ENCODE peak calls at places on chromosome 11, in seven cellular contexts. F is mesendoderm, L is neuronal stem cell, B is IMR-90, K is mesenchymal stem cell, Q is H9, H is H1. A is an unnamed sample.

GRCh38 chr11:78192911-78193341 is 4.2 kb downstream of the USP35 start:
- DNase-seq in F (no peak), Q (no peak), L (no peak), B (no peak), H (no peak), K (no peak), A (no peak)

GRCh38 chr11:111918390-111919256 is at the start of gene C11orf52:
- DNase-seq in Q (peak; percentile 94), F (peak; percentile 93), B (peak; percentile 57), L (no peak), K (peak; percentile 31), H (peak; percentile 69), A (peak; percentile 96)

GRCh38 chr11:68839953-68840641 is 1.6 kb downstream of the CPT1A start:
- DNase-seq in F (peak; percentile 54), K (peak; percentile 66), H (no peak), L (no peak), Q (peak; percentile 62), B (peak; percentile 20), A (peak; percentile 36)

GRCh38 chr11:74702383-74703007 is 28.7 kb downstream of the CHRDL2 start:
- DNase-seq in Q (peak; percentile 80), F (peak; percentile 88), L (peak; percentile 79), H (peak; percentile 81), B (peak; percentile 76), K (peak; percentile 74), A (peak; percentile 83)

GRCh38 chr11:45264839-45265515 is 21.2 kb downstream of the SYT13 start:
- DNase-seq in K (peak; percentile 73), L (no peak), Q (no peak), H (no peak), F (no peak), B (peak; percentile 87), A (peak; percentile 71)

GRCh38 chr11:130478881-130479280 is 30.4 kb downstream of the ADAMTS15 start:
- DNase-seq in L (no peak), Q (no peak), H (peak; percentile 45), B (peak; percentile 34), K (peak; percentile 74), F (peak; percentile 43), A (peak; percentile 15)

GRCh38 chr11:113664069-113664980 is 41.8 kb downstream of the TMPRSS5 start:
- DNase-seq in K (no peak), L (no peak), F (peak; percentile 57), B (peak; percentile 58), H (no peak), Q (no peak), A (no peak)

GRCh38 chr11:65378208-65378927 is 4.1 kb downstream of the SLC25A45 start:
- DNase-seq in Q (no peak), K (no peak), H (no peak), L (no peak), B (no peak), F (no peak), A (no peak)

GRCh38 chr11:62149986-62150886 is 26.4 kb downstream of the INCENP start:
- DNase-seq in K (no peak), B (no peak), H (no peak), F (no peak), L (no peak), Q (peak; percentile 10), A (no peak)

GRCh38 chr11:119594639-119595249 is 134.3 kb downstream of the NECTIN1 start:
- DNase-seq in F (no peak), H (no peak), Q (no peak), K (peak; percentile 78), B (peak; percentile 87), L (no peak), A (no peak)

GRCh38 chr11:15091175-15091574 is 17.8 kb downstream of the CALCB start:
- DNase-seq in K (no peak), Q (no peak), F (peak; percentile 11), H (no peak), B (no peak), L (no peak), A (no peak)

GRCh38 chr11:106021181-106021966 is 666 bp downstream of the MSANTD4 start:
- DNase-seq in L (no peak), B (peak; percentile 56), K (peak; percentile 70), H (no peak), Q (no peak), F (no peak), A (no peak)

GRCh38 chr11:106389096-106389495 is 311.6 kb downstream of the AASDHPPT start:
- DNase-seq in B (peak; percentile 75), Q (no peak), K (peak; percentile 67), H (no peak), L (no peak), F (no peak), A (peak; percentile 71)

GRCh38 chr11:23903044-23903704 is 593.7 kb upstream of the LUZP2 start:
- DNase-seq in Q (no peak), L (no peak), K (peak; percentile 78), B (peak; percentile 95), H (no peak), F (no peak), A (peak; percentile 32)

GRCh38 chr11:113373306-113373705 is 14.3 kb upstream of the ANKK1 start:
- DNase-seq in L (no peak), F (no peak), Q (no peak), K (peak; percentile 41), H (no peak), B (peak; percentile 64), A (peak; percentile 13)

GRCh38 chr11:60769273-60769672 is 12.6 kb downstream of the MS4A15 start:
- DNase-seq in F (peak; percentile 7), K (no peak), B (no peak), H (no peak), L (no peak), Q (no peak), A (peak; percentile 27)

GRCh38 chr11:121656333-121657090 is 203.7 kb upstream of the SORL1-AS1 start:
- DNase-seq in L (no peak), H (peak; percentile 47), Q (no peak), F (no peak), B (no peak), K (no peak), A (no peak)
- H2BK5ac ChIP-seq in L (peak overlapping the region; percentile 8), H (peak overlapping the region; percentile 12), Q (no peak overlapping the region), F (no peak overlapping the region), B (peak overlapping the region; percentile 90), K (no peak overlapping the region), A (peak overlapping the region; percentile 83)

DNA sequence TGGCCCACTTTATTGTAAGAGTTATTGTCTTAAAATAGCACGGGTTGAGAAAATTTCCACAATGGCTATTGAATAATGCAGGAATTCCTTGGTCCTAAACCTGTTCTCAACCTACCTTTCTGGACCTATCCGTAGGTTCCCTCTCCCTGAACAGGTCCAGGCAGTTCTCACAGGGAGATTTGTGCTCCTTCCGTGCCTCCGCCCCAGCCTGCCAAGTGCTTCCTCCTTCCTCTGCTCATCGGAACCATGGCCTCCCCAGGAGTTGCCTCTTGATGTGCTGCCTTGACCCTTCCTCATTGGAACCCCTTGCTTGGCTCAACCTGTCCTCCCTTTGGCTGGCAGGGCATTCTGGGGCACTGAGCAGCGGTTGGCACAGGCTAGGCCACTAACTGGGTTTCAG is 147.4 kb downstream of the DSCAML1 start:
- DNase-seq in K (no peak), B (no peak), Q (no peak), L (no peak), H (no peak), F (no peak), A (no peak)
- H2BK5ac ChIP-seq in K (no peak overlapping the region), B (no peak overlapping the region), Q (no peak overlapping the region), L (no peak overlapping the region), H (no peak overlapping the region), F (no peak overlapping the region), A (no peak overlapping the region)

GRCh38 chr11:25211635-25212251 is 714.9 kb downstream of the LUZP2 start:
- DNase-seq in B (no peak), L (no peak), H (no peak), Q (no peak), K (no peak), F (peak; percentile 39), A (peak; percentile 53)

GRCh38 chr11:25214535-25215176 is 717.8 kb downstream of the LUZP2 start:
- DNase-seq in K (no peak), H (no peak), F (no peak), B (no peak), Q (no peak), L (no peak), A (no peak)
- H2BK5ac ChIP-seq in K (no peak overlapping the region), H (no peak overlapping the region), F (no peak overlapping the region), B (no peak overlapping the region), Q (no peak overlapping the region), L (no peak overlapping the region), A (no peak overlapping the region)

DNA sequence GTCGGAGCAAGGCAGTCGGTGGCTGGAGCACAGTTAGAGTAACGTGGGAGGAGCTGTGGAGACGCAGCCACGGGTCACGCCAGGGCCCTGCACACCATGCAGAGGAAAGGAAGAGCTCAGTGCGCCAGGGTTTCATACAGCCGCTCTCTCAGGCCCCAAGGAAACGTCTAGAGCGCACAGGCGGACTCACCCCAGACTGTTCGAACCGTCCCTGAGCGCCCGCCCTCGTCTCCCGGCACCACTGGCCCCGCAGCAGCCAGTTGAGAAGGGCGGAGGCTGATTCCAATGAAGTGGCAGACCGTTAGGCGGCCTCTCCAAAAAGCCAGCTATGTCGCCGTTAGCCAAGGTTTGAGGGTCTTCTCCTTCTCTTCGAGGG is 483 bp upstream of the HYLS1 start:
- DNase-seq in Q (peak; percentile 67), L (no peak), K (no peak), H (no peak), B (no peak), F (no peak), A (peak; percentile 19)
- H2BK5ac ChIP-seq in Q (no peak overlapping the region), L (no peak overlapping the region), K (no peak overlapping the region), H (no peak overlapping the region), B (peak overlapping the region; percentile 1), F (no peak overlapping the region), A (no peak overlapping the region)

GRCh38 chr11:72613977-72614376 is 60.2 kb downstream of the PDE2A start:
- DNase-seq in K (no peak), L (no peak), Q (no peak), F (no peak), H (no peak), B (no peak), A (no peak)
- H2BK5ac ChIP-seq in K (no peak overlapping the region), L (no peak overlapping the region), Q (no peak overlapping the region), F (no peak overlapping the region), H (no peak overlapping the region), B (no peak overlapping the region), A (no peak overlapping the region)

GRCh38 chr11:17602105-17603001 is 55.3 kb downstream of the OTOG start:
- DNase-seq in L (no peak), Q (no peak), B (no peak), K (no peak), H (no peak), F (no peak), A (no peak)
- H2BK5ac ChIP-seq in L (no peak overlapping the region), Q (no peak overlapping the region), B (no peak overlapping the region), K (no peak overlapping the region), H (no peak overlapping the region), F (no peak overlapping the region), A (no peak overlapping the region)

GRCh38 chr11:93823210-93823609 is 27.2 kb downstream of the VSTM5 start:
- DNase-seq in F (no peak), Q (no peak), L (no peak), B (no peak), H (no peak), K (no peak), A (no peak)
- H2BK5ac ChIP-seq in F (no peak overlapping the region), Q (no peak overlapping the region), L (no peak overlapping the region), B (no peak overlapping the region), H (no peak overlapping the region), K (no peak overlapping the region), A (no peak overlapping the region)